ENCODE peak calls at places on chromosomes 6 and 20, in seven cellular contexts. One of them, this sample, is unnamed.

GRCh38 chr6:139330271-139330670 is 38.5 kb upstream of the TXLNB start:
- DNase-seq in GM10248: no peak
- DNase-seq in K562: no peak
- DNase-seq in H1: no peak
- DNase-seq in stimulated activated CD8-positive, alpha-beta memory T cell treated with anti-CD3 and anti-CD28 coated beads, Interleukin-7, amount 100 ng/mL, for 48 hours: no peak
- DNase-seq in activated CD4-positive, alpha-beta T cell treated with anti-CD3 and anti-CD28 coated beads, Interleukin-2, amount 10 ng/mL, durations not matched to agents 7 days and 5 days: no peak
- DNase-seq in LoVo: no peak
- DNase-seq in this sample: no peak

GRCh38 chr6:125944434-125944816 is 12.1 kb upstream of the HINT3 start:
- DNase-seq in GM10248: no peak
- DNase-seq in K562: no peak
- DNase-seq in H1: no peak
- DNase-seq in stimulated activated CD8-positive, alpha-beta memory T cell treated with anti-CD3 and anti-CD28 coated beads, Interleukin-7, amount 100 ng/mL, for 48 hours: no peak
- DNase-seq in activated CD4-positive, alpha-beta T cell treated with anti-CD3 and anti-CD28 coated beads, Interleukin-2, amount 10 ng/mL, durations not matched to agents 7 days and 5 days: no peak
- DNase-seq in LoVo: peak
- DNase-seq in this sample: peak

GRCh38 chr6:79544939-79545450 is 7.8 kb upstream of the LCA5 start:
- DNase-seq in GM10248: peak
- DNase-seq in K562: peak
- DNase-seq in H1: peak
- DNase-seq in stimulated activated CD8-positive, alpha-beta memory T cell treated with anti-CD3 and anti-CD28 coated beads, Interleukin-7, amount 100 ng/mL, for 48 hours: no peak
- DNase-seq in activated CD4-positive, alpha-beta T cell treated with anti-CD3 and anti-CD28 coated beads, Interleukin-2, amount 10 ng/mL, durations not matched to agents 7 days and 5 days: no peak
- DNase-seq in LoVo: peak
- DNase-seq in this sample: peak

GRCh38 chr6:33689148-33689494 is 22.4 kb downstream of the UQCC2 start:
- DNase-seq in GM10248: no peak
- DNase-seq in K562: no peak
- DNase-seq in H1: no peak
- DNase-seq in stimulated activated CD8-positive, alpha-beta memory T cell treated with anti-CD3 and anti-CD28 coated beads, Interleukin-7, amount 100 ng/mL, for 48 hours: no peak
- DNase-seq in activated CD4-positive, alpha-beta T cell treated with anti-CD3 and anti-CD28 coated beads, Interleukin-2, amount 10 ng/mL, durations not matched to agents 7 days and 5 days: no peak
- DNase-seq in LoVo: no peak
- DNase-seq in this sample: no peak

GRCh38 chr20:61508301-61508700 is 256.2 kb downstream of the CDH4 start:
- DNase-seq in GM10248: no peak
- DNase-seq in K562: no peak
- DNase-seq in H1: no peak
- DNase-seq in stimulated activated CD8-positive, alpha-beta memory T cell treated with anti-CD3 and anti-CD28 coated beads, Interleukin-7, amount 100 ng/mL, for 48 hours: no peak
- DNase-seq in activated CD4-positive, alpha-beta T cell treated with anti-CD3 and anti-CD28 coated beads, Interleukin-2, amount 10 ng/mL, durations not matched to agents 7 days and 5 days: no peak
- DNase-seq in LoVo: no peak
- DNase-seq in this sample: no peak

GRCh38 chr20:5557123-5557522 is 193.1 kb upstream of the SHLD1 start:
- DNase-seq in GM10248: peak
- DNase-seq in K562: peak
- DNase-seq in H1: peak
- DNase-seq in stimulated activated CD8-positive, alpha-beta memory T cell treated with anti-CD3 and anti-CD28 coated beads, Interleukin-7, amount 100 ng/mL, for 48 hours: no peak
- DNase-seq in activated CD4-positive, alpha-beta T cell treated with anti-CD3 and anti-CD28 coated beads, Interleukin-2, amount 10 ng/mL, durations not matched to agents 7 days and 5 days: peak
- DNase-seq in LoVo: peak
- DNase-seq in this sample: peak

GRCh38 chr20:60138263-60139127 is 180.3 kb downstream of the CDH26 start:
- DNase-seq in GM10248: peak
- DNase-seq in K562: peak
- DNase-seq in H1: no peak
- DNase-seq in stimulated activated CD8-positive, alpha-beta memory T cell treated with anti-CD3 and anti-CD28 coated beads, Interleukin-7, amount 100 ng/mL, for 48 hours: no peak
- DNase-seq in activated CD4-positive, alpha-beta T cell treated with anti-CD3 and anti-CD28 coated beads, Interleukin-2, amount 10 ng/mL, durations not matched to agents 7 days and 5 days: peak
- DNase-seq in LoVo: no peak
- DNase-seq in this sample: peak

GRCh38 chr20:51639206-51639832 is 96.8 kb upstream of the NFATC2 start:
- DNase-seq in GM10248: peak
- DNase-seq in K562: peak
- DNase-seq in H1: peak
- DNase-seq in stimulated activated CD8-positive, alpha-beta memory T cell treated with anti-CD3 and anti-CD28 coated beads, Interleukin-7, amount 100 ng/mL, for 48 hours: peak
- DNase-seq in activated CD4-positive, alpha-beta T cell treated with anti-CD3 and anti-CD28 coated beads, Interleukin-2, amount 10 ng/mL, durations not matched to agents 7 days and 5 days: peak
- DNase-seq in LoVo: peak
- DNase-seq in this sample: peak

GRCh38 chr6:154206984-154207383 is 149.6 kb downstream of the IPCEF1 start:
- DNase-seq in GM10248: no peak
- DNase-seq in K562: no peak
- DNase-seq in H1: no peak
- DNase-seq in stimulated activated CD8-positive, alpha-beta memory T cell treated with anti-CD3 and anti-CD28 coated beads, Interleukin-7, amount 100 ng/mL, for 48 hours: no peak
- DNase-seq in activated CD4-positive, alpha-beta T cell treated with anti-CD3 and anti-CD28 coated beads, Interleukin-2, amount 10 ng/mL, durations not matched to agents 7 days and 5 days: no peak
- DNase-seq in LoVo: no peak
- DNase-seq in this sample: no peak

GRCh38 chr6:17385660-17386059 is 7.7 kb upstream of the CAP2 start:
- DNase-seq in GM10248: no peak
- DNase-seq in K562: no peak
- DNase-seq in H1: no peak
- DNase-seq in stimulated activated CD8-positive, alpha-beta memory T cell treated with anti-CD3 and anti-CD28 coated beads, Interleukin-7, amount 100 ng/mL, for 48 hours: no peak
- DNase-seq in activated CD4-positive, alpha-beta T cell treated with anti-CD3 and anti-CD28 coated beads, Interleukin-2, amount 10 ng/mL, durations not matched to agents 7 days and 5 days: no peak
- DNase-seq in LoVo: no peak
- DNase-seq in this sample: no peak

GRCh38 chr6:64376394-64376793 is 740.8 kb downstream of the PHF3 start:
- DNase-seq in GM10248: no peak
- DNase-seq in K562: no peak
- DNase-seq in H1: no peak
- DNase-seq in stimulated activated CD8-positive, alpha-beta memory T cell treated with anti-CD3 and anti-CD28 coated beads, Interleukin-7, amount 100 ng/mL, for 48 hours: no peak
- DNase-seq in activated CD4-positive, alpha-beta T cell treated with anti-CD3 and anti-CD28 coated beads, Interleukin-2, amount 10 ng/mL, durations not matched to agents 7 days and 5 days: no peak
- DNase-seq in LoVo: no peak
- DNase-seq in this sample: no peak

GRCh38 chr6:133062702-133063319 is 178.3 kb upstream of the EYA4 start:
- DNase-seq in GM10248: no peak
- DNase-seq in K562: no peak
- DNase-seq in H1: no peak
- DNase-seq in stimulated activated CD8-positive, alpha-beta memory T cell treated with anti-CD3 and anti-CD28 coated beads, Interleukin-7, amount 100 ng/mL, for 48 hours: no peak
- DNase-seq in activated CD4-positive, alpha-beta T cell treated with anti-CD3 and anti-CD28 coated beads, Interleukin-2, amount 10 ng/mL, durations not matched to agents 7 days and 5 days: no peak
- DNase-seq in LoVo: no peak
- DNase-seq in this sample: no peak

GRCh38 chr20:25249198-25249931 is 1.5 kb downstream of the PYGB start:
- DNase-seq in GM10248: no peak
- DNase-seq in K562: no peak
- DNase-seq in H1: no peak
- DNase-seq in stimulated activated CD8-positive, alpha-beta memory T cell treated with anti-CD3 and anti-CD28 coated beads, Interleukin-7, amount 100 ng/mL, for 48 hours: no peak
- DNase-seq in activated CD4-positive, alpha-beta T cell treated with anti-CD3 and anti-CD28 coated beads, Interleukin-2, amount 10 ng/mL, durations not matched to agents 7 days and 5 days: no peak
- DNase-seq in LoVo: no peak
- DNase-seq in this sample: peak

GRCh38 chr20:35320396-35321126 is 28.3 kb upstream of the FAM83C start:
- DNase-seq in GM10248: no peak
- DNase-seq in K562: no peak
- DNase-seq in H1: no peak
- DNase-seq in stimulated activated CD8-positive, alpha-beta memory T cell treated with anti-CD3 and anti-CD28 coated beads, Interleukin-7, amount 100 ng/mL, for 48 hours: no peak
- DNase-seq in activated CD4-positive, alpha-beta T cell treated with anti-CD3 and anti-CD28 coated beads, Interleukin-2, amount 10 ng/mL, durations not matched to agents 7 days and 5 days: no peak
- DNase-seq in LoVo: peak
- DNase-seq in this sample: peak

This sample was measured in astrocyte of the spinal cord.